ENCODE peak calls at places on chromosomes 12 and 14, in seven cellular contexts. K, D, Z, E, O, I and U are unnamed samples.

GRCh38 chr14:38248629-38249028 is 7.3 kb downstream of the CLEC14A start:
- DNase-seq in K (no peak), D (no peak), Z (no peak), E (no peak), O (no peak), I (no peak), U (peak)

GRCh38 chr12:68317047-68317667 is 15.0 kb downstream of the MDM1 start:
- DNase-seq in K (peak), D (no peak), Z (peak), E (no peak), O (no peak), I (no peak), U (no peak)

GRCh38 chr14:72433511-72433910 is 460.4 kb downstream of the DPF3 start:
- DNase-seq in K (no peak), D (no peak), Z (no peak), E (no peak), O (no peak), I (no peak), U (no peak)

GRCh38 chr12:114407566-114408411 is 1.8 kb upstream of the TBX5 start:
- DNase-seq in K (no peak), D (no peak), Z (no peak), E (peak), O (no peak), I (no peak), U (peak)

GRCh38 chr14:58572092-58572853 is 65.5 kb upstream of the DACT1 start:
- DNase-seq in K (no peak), D (no peak), Z (peak), E (no peak), O (no peak), I (no peak), U (no peak)

GRCh38 chr12:15774819-15775218 is 14.4 kb downstream of the EPS8 start:
- DNase-seq in K (no peak), D (no peak), Z (no peak), E (no peak), O (no peak), I (no peak), U (no peak)

GRCh38 chr14:58540693-58541092 is 97.1 kb upstream of the DACT1 start:
- DNase-seq in K (no peak), D (no peak), Z (no peak), E (no peak), O (no peak), I (no peak), U (no peak)

GRCh38 chr12:61676520-61676919 is 583.7 kb upstream of the USP15 start:
- DNase-seq in K (no peak), D (no peak), Z (no peak), E (no peak), O (no peak), I (no peak), U (no peak)

GRCh38 chr12:108854453-108855283 is 2.7 kb downstream of the SSH1 start:
- DNase-seq in K (peak), D (no peak), Z (peak), E (no peak), O (peak), I (no peak), U (no peak)

GRCh38 chr14:50318031-50318626 is 6.0 kb downstream of the DMAC2L start:
- DNase-seq in K (peak), D (no peak), Z (no peak), E (no peak), O (no peak), I (no peak), U (no peak)

GRCh38 chr12:124512667-124513296 is 54.6 kb downstream of the NCOR2 start:
- DNase-seq in K (no peak), D (peak), Z (peak), E (peak), O (no peak), I (peak), U (peak)

GRCh38 chr14:29554335-29554734 is 373.3 kb downstream of the PRKD1 start:
- DNase-seq in K (no peak), D (no peak), Z (no peak), E (no peak), O (no peak), I (no peak), U (no peak)

GRCh38 chr12:118841588-118841987 is 139.8 kb upstream of the SRRM4 start:
- DNase-seq in K (no peak), D (no peak), Z (no peak), E (no peak), O (no peak), I (no peak), U (no peak)

GRCh38 chr12:114476159-114476558 is 70.2 kb upstream of the TBX5 start:
- DNase-seq in K (no peak), D (no peak), Z (no peak), E (no peak), O (no peak), I (no peak), U (peak)

GRCh38 chr14:93790966-93791365 is 2.7 kb upstream of the PRIMA1 start:
- DNase-seq in K (no peak), D (no peak), Z (no peak), E (no peak), O (no peak), I (no peak), U (no peak)

GRCh38 chr14:75280831-75281690 is 2.4 kb downstream of the FOS start:
- DNase-seq in K (no peak), D (no peak), Z (no peak), E (no peak), O (peak), I (no peak), U (peak)

GRCh38 chr12:63752283-63752682 is 27.4 kb upstream of the RXYLT1 start:
- DNase-seq in K (peak), D (no peak), Z (no peak), E (no peak), O (no peak), I (no peak), U (no peak)

GRCh38 chr14:104081951-104082464 is 3.5 kb upstream of the ASPG start:
- DNase-seq in K (no peak), D (no peak), Z (no peak), E (no peak), O (no peak), I (no peak), U (no peak)

GRCh38 chr14:89212386-89213235 is 204.4 kb downstream of the FOXN3 start:
- DNase-seq in K (no peak), D (no peak), Z (no peak), E (no peak), O (no peak), I (no peak), U (no peak)

GRCh38 chr12:11705010-11705409 is 55.5 kb downstream of the ETV6 start:
- DNase-seq in K (no peak), D (no peak), Z (peak), E (no peak), O (no peak), I (no peak), U (no peak)

GRCh38 chr12:73158341-73158740 is 886.2 kb downstream of the TRHDE start:
- DNase-seq in K (no peak), D (no peak), Z (no peak), E (no peak), O (no peak), I (no peak), U (no peak)

GRCh38 chr12:40312982-40313576 is 88.3 kb downstream of the LRRK2 start:
- DNase-seq in K (peak), D (no peak), Z (no peak), E (no peak), O (no peak), I (no peak), U (no peak)

GRCh38 chr12:108457734-108458361 is 57.2 kb upstream of the FICD start:
- DNase-seq in K (no peak), D (no peak), Z (no peak), E (no peak), O (no peak), I (no peak), U (peak)

GRCh38 chr14:50067723-50068495 is 48.5 kb downstream of the VCPKMT start:
- DNase-seq in K (no peak), D (no peak), Z (no peak), E (no peak), O (peak), I (no peak), U (no peak)

GRCh38 chr14:20627337-20628032 is 14.0 kb downstream of the OR6S1 start:
- DNase-seq in K (no peak), D (no peak), Z (no peak), E (no peak), O (no peak), I (no peak), U (no peak)

GRCh38 chr14:51448831-51449665 is 202.7 kb upstream of the FRMD6 start:
- DNase-seq in K (no peak), D (no peak), Z (peak), E (no peak), O (no peak), I (no peak), U (no peak)

GRCh38 chr12:122722347-122722746 is 5.7 kb upstream of the HCAR3 start:
- DNase-seq in K (no peak), D (no peak), Z (no peak), E (no peak), O (no peak), I (no peak), U (no peak)

GRCh38 chr12:122980192-122981035 is at the start of gene ARL6IP4:
- DNase-seq in K (peak), D (peak), Z (no peak), E (peak), O (peak), I (no peak), U (peak)

GRCh38 chr12:52798003-52798670 is 2.2 kb upstream of the KRT3 start:
- DNase-seq in K (no peak), D (no peak), Z (peak), E (no peak), O (peak), I (no peak), U (no peak)

GRCh38 chr12:54232790-54233189 is 44.0 kb upstream of the SMUG1 start:
- DNase-seq in K (no peak), D (no peak), Z (no peak), E (no peak), O (no peak), I (no peak), U (peak)

GRCh38 chr12:132278421-132279183 is 50.8 kb downstream of the GALNT9 start:
- DNase-seq in K (no peak), D (no peak), Z (no peak), E (no peak), O (no peak), I (no peak), U (no peak)

GRCh38 chr14:87992349-87992719 is 648 bp downstream of the GALC start:
- DNase-seq in K (peak), D (no peak), Z (no peak), E (no peak), O (no peak), I (no peak), U (no peak)

GRCh38 chr12:30694971-30695326 is 720 bp downstream of the IPO8 start:
- DNase-seq in K (peak), D (no peak), Z (no peak), E (peak), O (peak), I (no peak), U (peak)

GRCh38 chr14:53929871-53930685 is 26.5 kb downstream of the BMP4 start:
- DNase-seq in K (peak), D (no peak), Z (no peak), E (peak), O (no peak), I (no peak), U (peak)

GRCh38 chr12:132003846-132004245 is 54.1 kb downstream of the EP400 start:
- DNase-seq in K (no peak), D (no peak), Z (peak), E (no peak), O (no peak), I (no peak), U (no peak)